ENCODE peak calls at places on chromosome 21, in seven cellular contexts. Q is dorsolateral prefrontal cortex; Y is adrenal gland; L is heart right ventricle; U is stimulated activated CD4-positive, alpha-beta T cell treated with anti-CD3 and anti-CD28 coated beads, Interleukin-4, amount 100 ng/mL, for 24 hours; K is fibroblast of the conjunctiva; G is GM12892. V is an unnamed sample.

GRCh38 chr21:22758478-22758877 is 1760.3 kb downstream of the NCAM2 start:
- DNase-seq in Q (no peak), Y (no peak), L (no peak), U (no peak), K (no peak), G (no peak), V (no peak)

GRCh38 chr21:34705032-34705431 is 36.2 kb downstream of the CLIC6 start:
- DNase-seq in Q (no peak), Y (no peak), L (no peak), U (no peak), K (no peak), G (no peak), V (no peak)

GRCh38 chr21:45308211-45309068 is 20.7 kb upstream of the POFUT2 start:
- DNase-seq in Q (no peak), Y (peak; percentile 24), L (peak; percentile 32), U (no peak), K (no peak), G (no peak), V (peak; percentile 95)

GRCh38 chr21:45108808-45109800 is 34.7 kb downstream of the ADARB1 start:
- DNase-seq in Q (no peak), Y (no peak), L (no peak), U (no peak), K (no peak), G (no peak), V (no peak)

GRCh38 chr21:19535356-19535755 is 1131.8 kb upstream of the TMPRSS15 start:
- DNase-seq in Q (no peak), Y (no peak), L (no peak), U (no peak), K (no peak), G (no peak), V (no peak)

GRCh38 chr21:38159355-38159754 is 97.4 kb upstream of the KCNJ15 start:
- DNase-seq in Q (peak; percentile 25), Y (peak; percentile 74), L (peak; percentile 11), U (peak; percentile 65), K (peak; percentile 80), G (peak; percentile 22), V (peak; percentile 33)

GRCh38 chr21:39489380-39489924 is 37.7 kb downstream of the SH3BGR start:
- DNase-seq in Q (no peak), Y (no peak), L (no peak), U (no peak), K (no peak), G (no peak), V (no peak)

GRCh38 chr21:46129846-46130651 is 25.3 kb downstream of the FTCD start:
- DNase-seq in Q (no peak), Y (no peak), L (peak; percentile 20), U (no peak), K (no peak), G (no peak), V (no peak)

GRCh38 chr21:31684918-31685317 is 25.4 kb downstream of the SOD1 start:
- DNase-seq in Q (no peak), Y (no peak), L (no peak), U (no peak), K (no peak), G (no peak), V (no peak)

GRCh38 chr21:36403713-36404112 is 18.5 kb downstream of the CHAF1B start:
- DNase-seq in Q (no peak), Y (no peak), L (no peak), U (no peak), K (no peak), G (no peak), V (no peak)

GRCh38 chr21:25281134-25281533 is 326.1 kb downstream of the MRPL39 start:
- DNase-seq in Q (no peak), Y (no peak), L (no peak), U (no peak), K (no peak), G (no peak), V (no peak)

GRCh38 chr21:15797577-15798363 is 68.0 kb downstream of the USP25 start:
- DNase-seq in Q (no peak), Y (no peak), L (no peak), U (no peak), K (no peak), G (no peak), V (no peak)

GRCh38 chr21:42818328-42818749 is 61.0 kb downstream of the WDR4 start:
- DNase-seq in Q (peak; percentile 57), Y (peak; percentile 62), L (peak; percentile 61), U (peak; percentile 73), K (peak; percentile 33), G (no peak), V (no peak)

GRCh38 chr21:45592626-45593134 is 50.4 kb upstream of the SLC19A1 start:
- DNase-seq in Q (no peak), Y (no peak), L (no peak), U (no peak), K (no peak), G (no peak), V (no peak)

GRCh38 chr21:18030248-18030647 is 211.1 kb upstream of the C21orf91 start:
- DNase-seq in Q (no peak), Y (no peak), L (no peak), U (peak; percentile 4), K (no peak), G (no peak), V (no peak)

GRCh38 chr21:34844924-34845238 is 176.1 kb downstream of the CLIC6 start:
- DNase-seq in Q (no peak), Y (no peak), L (no peak), U (no peak), K (no peak), G (no peak), V (no peak)

GRCh38 chr21:33127154-33127893 is 57.4 kb downstream of the OLIG1 start:
- DNase-seq in Q (peak; percentile 27), Y (peak; percentile 76), L (peak; percentile 61), U (peak; percentile 65), K (peak; percentile 47), G (peak; percentile 30), V (peak; percentile 8)

GRCh38 chr21:44822484-44823178 is 4.8 kb upstream of the SUMO3 start:
- DNase-seq in Q (no peak), Y (no peak), L (no peak), U (no peak), K (no peak), G (no peak), V (no peak)

GRCh38 chr21:42219606-42220137 is 732 bp downstream of the ABCG1 start:
- DNase-seq in Q (peak; percentile 42), Y (peak; percentile 55), L (peak; percentile 44), U (no peak), K (no peak), G (peak; percentile 47), V (no peak)

GRCh38 chr21:23579573-23579972 is 2027.7 kb downstream of the MRPL39 start:
- DNase-seq in Q (no peak), Y (no peak), L (no peak), U (no peak), K (no peak), G (no peak), V (no peak)

GRCh38 chr21:43879348-43880110 is 14.5 kb downstream of the AGPAT3 start:
- DNase-seq in Q (no peak), Y (no peak), L (no peak), U (no peak), K (no peak), G (no peak), V (no peak)

GRCh38 chr21:43932005-43932404 is 67.0 kb downstream of the AGPAT3 start:
- DNase-seq in Q (no peak), Y (no peak), L (no peak), U (no peak), K (no peak), G (no peak), V (no peak)

GRCh38 chr21:42256316-42256715 is 37.4 kb downstream of the ABCG1 start:
- DNase-seq in Q (no peak), Y (no peak), L (no peak), U (no peak), K (no peak), G (no peak), V (no peak)

GRCh38 chr21:37531402-37532042 is 164.9 kb downstream of the DYRK1A start:
- DNase-seq in Q (peak; percentile 41), Y (no peak), L (peak; percentile 67), U (no peak), K (no peak), G (no peak), V (no peak)

GRCh38 chr21:18716578-18717138 is 313.1 kb upstream of the TMPRSS15 start:
- DNase-seq in Q (no peak), Y (no peak), L (no peak), U (no peak), K (no peak), G (no peak), V (no peak)

GRCh38 chr21:38930838-38931237 is 125.1 kb downstream of the ETS2 start:
- DNase-seq in Q (no peak), Y (peak; percentile 29), L (no peak), U (no peak), K (peak; percentile 72), G (no peak), V (no peak)

GRCh38 chr21:45224189-45224938 is 63.3 kb downstream of the POFUT2 start:
- DNase-seq in Q (no peak), Y (peak; percentile 29), L (no peak), U (peak; percentile 46), K (no peak), G (no peak), V (no peak)

GRCh38 chr21:41747943-41748738 is 18.7 kb downstream of the RIPK4 start:
- DNase-seq in Q (no peak), Y (no peak), L (no peak), U (no peak), K (no peak), G (no peak), V (no peak)

GRCh38 chr21:15722591-15723324 is 7.0 kb upstream of the USP25 start:
- DNase-seq in Q (no peak), Y (no peak), L (no peak), U (no peak), K (no peak), G (no peak), V (no peak)

GRCh38 chr21:43343095-43343991 is 83.6 kb downstream of the SIK1 start:
- DNase-seq in Q (no peak), Y (no peak), L (no peak), U (no peak), K (no peak), G (no peak), V (no peak)

GRCh38 chr21:44874240-44874496 is 678 bp upstream of the PTTG1IP start:
- DNase-seq in Q (no peak), Y (no peak), L (no peak), U (no peak), K (no peak), G (no peak), V (no peak)

GRCh38 chr21:45578811-45579381 is 36.7 kb upstream of the SLC19A1 start:
- DNase-seq in Q (no peak), Y (no peak), L (no peak), U (no peak), K (no peak), G (no peak), V (no peak)

V was measured in brain pericyte.